ENCODE peak calls at places on chromosomes 4 and X, in seven cellular contexts. One of them, this sample, is unnamed.

GRCh38 chr4:122647656-122648055 is 26.8 kb upstream of the IL21 start:
- DNase-seq in endothelial cell: no peak
- DNase-seq in K562: no peak
- DNase-seq in B cell: no peak
- DNase-seq in activated CD8-positive, alpha-beta T cell treated with anti-CD3 and anti-CD28 coated beads for 36 hours: no peak
- DNase-seq in cardiac fibroblast: no peak
- DNase-seq in neural crest cell: no peak
- DNase-seq in this sample: no peak

GRCh38 chr4:6123116-6123515 is 77.2 kb downstream of the JAKMIP1 start:
- DNase-seq in endothelial cell: no peak
- DNase-seq in K562: no peak
- DNase-seq in B cell: no peak
- DNase-seq in activated CD8-positive, alpha-beta T cell treated with anti-CD3 and anti-CD28 coated beads for 36 hours: no peak
- DNase-seq in cardiac fibroblast: no peak
- DNase-seq in neural crest cell: no peak
- DNase-seq in this sample: no peak

GRCh38 chrX:49977319-49978090 is 55.1 kb downstream of the CLCN5 start:
- DNase-seq in endothelial cell: no peak
- DNase-seq in K562: no peak
- DNase-seq in B cell: no peak
- DNase-seq in activated CD8-positive, alpha-beta T cell treated with anti-CD3 and anti-CD28 coated beads for 36 hours: no peak
- DNase-seq in cardiac fibroblast: no peak
- DNase-seq in neural crest cell: no peak
- DNase-seq in this sample: no peak

GRCh38 chr4:22434895-22435294 is 81.0 kb downstream of the ADGRA3 start:
- DNase-seq in endothelial cell: peak; percentile 54
- DNase-seq in K562: peak; percentile 12
- DNase-seq in B cell: no peak
- DNase-seq in activated CD8-positive, alpha-beta T cell treated with anti-CD3 and anti-CD28 coated beads for 36 hours: peak; percentile 32
- DNase-seq in cardiac fibroblast: peak; percentile 72
- DNase-seq in neural crest cell: peak; percentile 18
- DNase-seq in this sample: no peak

GRCh38 chr4:6113641-6114040 is 86.7 kb downstream of the JAKMIP1 start:
- DNase-seq in endothelial cell: no peak
- DNase-seq in K562: no peak
- DNase-seq in B cell: no peak
- DNase-seq in activated CD8-positive, alpha-beta T cell treated with anti-CD3 and anti-CD28 coated beads for 36 hours: no peak
- DNase-seq in cardiac fibroblast: no peak
- DNase-seq in neural crest cell: no peak
- DNase-seq in this sample: no peak

GRCh38 chr4:10200869-10201268 is 84.3 kb upstream of the WDR1 start:
- DNase-seq in endothelial cell: no peak
- DNase-seq in K562: peak; percentile 73
- DNase-seq in B cell: no peak
- DNase-seq in activated CD8-positive, alpha-beta T cell treated with anti-CD3 and anti-CD28 coated beads for 36 hours: no peak
- DNase-seq in cardiac fibroblast: no peak
- DNase-seq in neural crest cell: no peak
- DNase-seq in this sample: no peak

GRCh38 chr4:169152899-169153298 is 117.9 kb downstream of the SH3RF1 start:
- DNase-seq in endothelial cell: no peak
- DNase-seq in K562: peak; percentile 9
- DNase-seq in B cell: no peak
- DNase-seq in activated CD8-positive, alpha-beta T cell treated with anti-CD3 and anti-CD28 coated beads for 36 hours: no peak
- DNase-seq in cardiac fibroblast: no peak
- DNase-seq in neural crest cell: no peak
- DNase-seq in this sample: no peak

GRCh38 chr4:41957634-41958033 is 22.4 kb downstream of the TMEM33 start:
- DNase-seq in endothelial cell: no peak
- DNase-seq in K562: peak; percentile 38
- DNase-seq in B cell: peak; percentile 39
- DNase-seq in activated CD8-positive, alpha-beta T cell treated with anti-CD3 and anti-CD28 coated beads for 36 hours: peak; percentile 21
- DNase-seq in cardiac fibroblast: peak; percentile 25
- DNase-seq in neural crest cell: no peak
- DNase-seq in this sample: peak; percentile 45

GRCh38 chr4:127622923-127623754 is 9.6 kb upstream of the INTU start:
- DNase-seq in endothelial cell: peak; percentile 69
- DNase-seq in K562: no peak
- DNase-seq in B cell: peak; percentile 9
- DNase-seq in activated CD8-positive, alpha-beta T cell treated with anti-CD3 and anti-CD28 coated beads for 36 hours: peak; percentile 5
- DNase-seq in cardiac fibroblast: peak; percentile 20
- DNase-seq in neural crest cell: peak; percentile 63
- DNase-seq in this sample: no peak

GRCh38 chrX:71253253-71254091 is 468 bp downstream of the ZMYM3 start:
- DNase-seq in endothelial cell: peak; percentile 61
- DNase-seq in K562: peak; percentile 66
- DNase-seq in B cell: peak; percentile 50
- DNase-seq in activated CD8-positive, alpha-beta T cell treated with anti-CD3 and anti-CD28 coated beads for 36 hours: peak; percentile 53
- DNase-seq in cardiac fibroblast: peak; percentile 51
- DNase-seq in neural crest cell: peak; percentile 37
- DNase-seq in this sample: peak; percentile 56

DNA sequence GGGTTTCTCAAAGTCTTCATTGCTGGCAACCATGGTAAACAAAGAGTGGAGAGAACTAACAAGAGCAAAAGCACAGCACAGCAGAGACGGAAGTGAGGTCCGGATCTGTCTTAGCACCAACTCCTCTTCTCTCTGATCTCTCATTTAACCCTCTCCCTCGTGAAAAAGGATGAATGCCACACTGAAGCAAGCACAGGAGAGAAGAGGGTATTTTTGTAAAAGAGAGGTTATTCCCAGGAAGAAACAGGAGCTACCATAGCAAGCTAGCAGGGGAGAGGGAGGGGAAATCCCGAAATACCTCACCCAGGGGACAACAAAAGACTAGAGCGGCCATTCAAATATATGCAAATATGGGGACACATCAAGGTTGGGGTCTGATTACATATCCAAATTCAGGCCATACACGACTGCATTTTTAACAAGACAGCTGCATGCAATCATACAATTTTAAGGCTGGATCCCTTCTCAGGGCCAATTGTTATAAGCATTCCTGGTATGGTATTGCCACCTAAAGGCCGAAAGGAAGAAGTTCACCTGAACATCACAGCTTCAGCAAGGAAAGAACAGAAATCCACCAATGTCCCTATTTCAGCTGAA is 46.6 kb downstream of the CD40LG start:
- DNase-seq in endothelial cell: no peak
- DNase-seq in K562: peak; percentile 26
- DNase-seq in B cell: peak; percentile 49
- DNase-seq in activated CD8-positive, alpha-beta T cell treated with anti-CD3 and anti-CD28 coated beads for 36 hours: peak; percentile 17
- DNase-seq in cardiac fibroblast: peak; percentile 71
- DNase-seq in neural crest cell: no peak
- DNase-seq in this sample: peak; percentile 51
- TF ChIP-seq CTCF in endothelial cell: peak; percentile 35
- TF ChIP-seq CTCF in K562: peak; percentile 66
- TF ChIP-seq CTCF in B cell: peak; percentile 64
- TF ChIP-seq CTCF in activated CD8-positive, alpha-beta T cell treated with anti-CD3 and anti-CD28 coated beads for 36 hours: peak; percentile 76
- TF ChIP-seq CTCF in cardiac fibroblast: peak; percentile 48
- TF ChIP-seq CTCF in neural crest cell: peak; percentile 80
- TF ChIP-seq CTCF in this sample: peak; percentile 64

DNA sequence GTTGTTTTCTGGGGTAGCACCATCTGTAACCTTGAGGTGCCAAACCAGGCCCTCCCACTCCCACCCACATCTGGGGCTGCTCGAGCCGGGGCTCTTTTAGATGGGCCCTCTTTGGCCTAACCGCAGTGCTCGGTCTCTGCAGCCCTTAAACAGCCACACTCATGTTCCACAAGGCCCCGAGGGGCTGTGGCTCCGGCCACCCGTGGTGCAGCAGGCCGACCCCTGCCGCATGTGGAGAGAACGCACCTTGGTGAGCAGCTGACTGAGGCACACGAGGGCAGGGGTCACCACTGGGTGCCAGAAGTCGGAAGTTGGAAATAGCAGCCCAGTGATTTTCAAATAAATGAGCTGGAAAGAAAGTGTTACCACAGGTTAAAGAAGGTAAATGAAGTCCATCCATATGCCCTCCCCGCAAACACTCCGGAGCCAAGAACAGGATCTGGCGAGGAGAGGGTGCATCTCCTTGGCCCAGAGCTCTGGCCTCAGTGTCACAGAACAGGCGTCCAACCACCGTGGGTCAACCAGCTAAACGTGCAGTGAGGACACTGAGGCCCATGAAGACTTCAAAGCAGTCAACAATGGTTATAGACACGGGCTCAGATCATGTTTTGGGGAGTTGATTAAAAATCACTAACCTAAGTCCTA is 18.2 kb downstream of the NOP14 start:
- DNase-seq in endothelial cell: no peak
- DNase-seq in K562: no peak
- DNase-seq in B cell: no peak
- DNase-seq in activated CD8-positive, alpha-beta T cell treated with anti-CD3 and anti-CD28 coated beads for 36 hours: no peak
- DNase-seq in cardiac fibroblast: no peak
- DNase-seq in neural crest cell: no peak
- DNase-seq in this sample: no peak
- TF ChIP-seq CTCF in endothelial cell: no peak
- TF ChIP-seq CTCF in K562: no peak
- TF ChIP-seq CTCF in B cell: no peak
- TF ChIP-seq CTCF in activated CD8-positive, alpha-beta T cell treated with anti-CD3 and anti-CD28 coated beads for 36 hours: no peak
- TF ChIP-seq CTCF in cardiac fibroblast: no peak
- TF ChIP-seq CTCF in neural crest cell: no peak
- TF ChIP-seq CTCF in this sample: no peak

GRCh38 chrX:119145241-119145653 is 17.6 kb upstream of the KIAA1210 start:
- DNase-seq in endothelial cell: peak; percentile 22
- DNase-seq in K562: no peak
- DNase-seq in B cell: no peak
- DNase-seq in activated CD8-positive, alpha-beta T cell treated with anti-CD3 and anti-CD28 coated beads for 36 hours: peak; percentile 9
- DNase-seq in cardiac fibroblast: peak; percentile 21
- DNase-seq in neural crest cell: peak; percentile 6
- DNase-seq in this sample: no peak
- TF ChIP-seq CTCF in endothelial cell: no peak
- TF ChIP-seq CTCF in K562: peak; percentile 53
- TF ChIP-seq CTCF in B cell: no peak
- TF ChIP-seq CTCF in activated CD8-positive, alpha-beta T cell treated with anti-CD3 and anti-CD28 coated beads for 36 hours: no peak
- TF ChIP-seq CTCF in cardiac fibroblast: peak; percentile 62
- TF ChIP-seq CTCF in neural crest cell: peak; percentile 52
- TF ChIP-seq CTCF in this sample: peak; percentile 26

DNA sequence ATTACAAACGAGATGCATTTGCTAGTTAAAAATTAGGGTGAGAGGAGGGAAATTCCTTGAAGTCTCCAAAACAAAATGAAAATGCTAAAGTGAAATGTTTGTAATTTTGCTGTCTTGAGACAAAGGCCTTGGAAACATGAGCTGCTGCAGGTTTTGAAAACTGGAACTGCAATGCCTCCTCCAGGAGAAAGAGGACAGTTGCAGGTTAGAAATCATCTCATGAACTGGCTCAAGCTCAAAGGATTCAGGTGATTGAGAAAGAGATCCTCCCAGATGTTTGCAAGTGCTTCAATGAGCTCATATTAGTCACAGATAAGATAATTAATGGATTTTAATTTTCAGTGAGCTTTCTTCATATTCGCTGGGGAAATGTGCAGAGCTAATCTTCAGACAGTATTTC is 32.4 kb downstream of the SMPX start:
- DNase-seq in endothelial cell: no peak
- DNase-seq in K562: no peak
- DNase-seq in B cell: peak; percentile 17
- DNase-seq in activated CD8-positive, alpha-beta T cell treated with anti-CD3 and anti-CD28 coated beads for 36 hours: no peak
- DNase-seq in cardiac fibroblast: no peak
- DNase-seq in neural crest cell: no peak
- DNase-seq in this sample: no peak
- TF ChIP-seq CTCF in endothelial cell: no peak
- TF ChIP-seq CTCF in K562: no peak
- TF ChIP-seq CTCF in B cell: peak; percentile 31
- TF ChIP-seq CTCF in activated CD8-positive, alpha-beta T cell treated with anti-CD3 and anti-CD28 coated beads for 36 hours: no peak
- TF ChIP-seq CTCF in cardiac fibroblast: peak; percentile 42
- TF ChIP-seq CTCF in neural crest cell: peak; percentile 79
- TF ChIP-seq CTCF in this sample: peak; percentile 11

DNA sequence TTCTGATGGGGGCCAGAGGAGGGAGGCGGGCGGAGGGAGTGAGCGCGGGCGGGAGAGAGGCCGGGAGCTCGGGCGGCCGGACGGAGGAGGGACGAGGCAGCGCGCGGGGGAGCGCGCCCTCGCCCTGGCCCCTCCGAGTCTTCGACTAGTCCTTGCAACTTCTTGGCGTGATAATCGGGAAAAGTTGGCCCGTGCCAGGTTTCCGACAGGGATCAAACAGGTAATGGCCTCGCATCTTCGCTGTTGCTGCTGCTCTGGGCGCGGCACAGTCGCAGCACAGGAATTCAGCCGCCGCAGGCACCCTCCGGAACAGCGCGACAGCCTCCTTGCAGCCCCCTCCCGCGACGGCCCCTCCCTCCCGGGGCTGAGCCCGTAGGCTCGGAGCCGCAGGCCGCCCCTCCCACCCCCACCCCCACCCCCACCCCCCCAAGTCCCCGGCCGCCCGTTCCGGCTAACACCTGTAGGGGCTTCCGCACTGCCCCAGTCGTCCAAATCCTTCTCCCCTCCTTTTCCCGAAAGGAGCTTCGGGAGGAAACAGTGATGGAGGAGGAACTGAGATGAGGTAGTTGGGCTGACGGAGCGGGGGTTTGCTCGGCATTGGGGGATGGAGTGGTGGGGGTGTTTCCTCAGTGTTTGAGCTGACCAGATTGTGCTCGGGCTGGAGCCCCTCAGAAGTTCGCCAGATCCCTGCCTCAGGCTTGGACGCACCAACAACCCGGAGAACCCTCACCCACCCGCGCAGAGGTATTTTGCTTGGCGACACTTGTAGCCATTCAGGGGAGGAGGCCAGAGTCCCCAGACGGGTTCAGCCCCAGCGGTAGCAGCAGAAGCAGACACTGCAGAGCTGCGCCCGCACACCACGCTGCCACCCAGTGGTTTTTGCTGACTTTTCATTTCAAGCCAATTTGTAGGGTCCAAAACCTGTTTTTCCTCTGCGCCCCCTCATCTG is at the start of gene FGF13:
- DNase-seq in endothelial cell: peak; percentile 46
- DNase-seq in K562: no peak
- DNase-seq in B cell: peak; percentile 0
- DNase-seq in activated CD8-positive, alpha-beta T cell treated with anti-CD3 and anti-CD28 coated beads for 36 hours: peak; percentile 3
- DNase-seq in cardiac fibroblast: no peak
- DNase-seq in neural crest cell: peak; percentile 50
- DNase-seq in this sample: peak; percentile 46
- TF ChIP-seq CTCF in endothelial cell: no peak
- TF ChIP-seq CTCF in K562: no peak
- TF ChIP-seq CTCF in B cell: no peak
- TF ChIP-seq CTCF in activated CD8-positive, alpha-beta T cell treated with anti-CD3 and anti-CD28 coated beads for 36 hours: no peak
- TF ChIP-seq CTCF in cardiac fibroblast: no peak
- TF ChIP-seq CTCF in neural crest cell: peak; percentile 63
- TF ChIP-seq CTCF in this sample: peak; percentile 10

This sample was measured in GM13977.